ENCODE peak calls at places on chromosomes 5 and 9, in eight cellular contexts. J is NCI-H1436 treated with DMSO at 0.1 percent for 48 hours; C is GM23248; P is NAMALWA; S is HFFc6; V is NCI-H460; M is GM13977; T is naive thymus-derived CD4-positive, alpha-beta T cell. D is an unnamed sample.

GRCh38 chr5:150780816-150781221 is 2.3 kb downstream of the SMIM3 start:
- DNase-seq in J (no peak), C (peak), P (no peak), S (peak), V (no peak), M (no peak), T (no peak), D (no peak)

GRCh38 chr9:133855802-133856592 is 117.8 kb upstream of the SARDH start:
- DNase-seq in J (no peak), C (no peak), P (no peak), S (no peak), V (no peak), M (no peak), T (no peak), D (no peak)

GRCh38 chr5:129382921-129383672 is 77.0 kb upstream of the ADAMTS19 start:
- DNase-seq in J (no peak), C (no peak), P (no peak), S (no peak), V (no peak), M (no peak), T (no peak), D (no peak)

GRCh38 chr9:133935328-133936040 is 56.6 kb downstream of the VAV2 start:
- DNase-seq in J (no peak), C (no peak), P (no peak), S (no peak), V (no peak), M (no peak), T (no peak), D (no peak)

GRCh38 chr5:54701179-54701578 is 183.6 kb downstream of the SNX18 start:
- DNase-seq in J (no peak), C (peak), P (no peak), S (peak), V (no peak), M (no peak), T (no peak), D (no peak)

GRCh38 chr5:131109540-131110255 is 55.4 kb downstream of the HINT1 start:
- DNase-seq in J (no peak), C (peak), P (peak), S (peak), V (peak), M (peak), T (peak), D (peak)

GRCh38 chr5:59038169-59039002 is 455.5 kb downstream of the RAB3C start:
- DNase-seq in J (no peak), C (peak), P (no peak), S (no peak), V (peak), M (peak), T (peak), D (no peak)

GRCh38 chr5:131607418-131607817 is 27.6 kb downstream of the RAPGEF6 start:
- DNase-seq in J (no peak), C (no peak), P (no peak), S (no peak), V (no peak), M (no peak), T (no peak), D (no peak)

GRCh38 chr5:146467729-146468128 is 20.6 kb downstream of the TCERG1 start:
- DNase-seq in J (no peak), C (no peak), P (no peak), S (no peak), V (no peak), M (no peak), T (no peak), D (no peak)

GRCh38 chr9:133681658-133682306 is 45.6 kb downstream of the DBH start:
- DNase-seq in J (no peak), C (no peak), P (no peak), S (no peak), V (no peak), M (no peak), T (no peak), D (no peak)

GRCh38 chr5:97071993-97072392 is 70.4 kb downstream of the LIX1 start:
- DNase-seq in J (no peak), C (no peak), P (no peak), S (no peak), V (no peak), M (no peak), T (no peak), D (no peak)

GRCh38 chr9:27561697-27562096 is 11.6 kb downstream of the C9orf72 start:
- DNase-seq in J (no peak), C (no peak), P (no peak), S (no peak), V (no peak), M (no peak), T (no peak), D (no peak)

GRCh38 chr5:127925916-127926315 is 157.7 kb upstream of the SLC12A2 start:
- DNase-seq in J (no peak), C (peak), P (no peak), S (no peak), V (no peak), M (no peak), T (no peak), D (no peak)

GRCh38 chr5:2751592-2752021 is at the start of gene IRX2:
- DNase-seq in J (peak), C (peak), P (no peak), S (peak), V (peak), M (peak), T (no peak), D (no peak)

GRCh38 chr9:68619636-68620035 is 79.0 kb upstream of the TMEM252 start:
- DNase-seq in J (no peak), C (no peak), P (no peak), S (no peak), V (peak), M (no peak), T (no peak), D (no peak)

GRCh38 chr5:145244251-145244650 is 590.9 kb downstream of the PRELID2 start:
- DNase-seq in J (no peak), C (no peak), P (no peak), S (no peak), V (no peak), M (no peak), T (no peak), D (no peak)

GRCh38 chr5:76401801-76402250 is 1.3 kb upstream of the IQGAP2 start:
- DNase-seq in J (no peak), C (no peak), P (peak), S (no peak), V (no peak), M (peak), T (no peak), D (no peak)

GRCh38 chr5:15791859-15792258 is 291.9 kb downstream of the FBXL7 start:
- DNase-seq in J (no peak), C (peak), P (no peak), S (peak), V (no peak), M (no peak), T (no peak), D (no peak)

GRCh38 chr9:35687306-35687705 is 2.4 kb downstream of the TPM2 start:
- DNase-seq in J (no peak), C (no peak), P (no peak), S (no peak), V (no peak), M (no peak), T (no peak), D (no peak)

GRCh38 chr9:101449071-101449721 is 13.6 kb upstream of the ALDOB start:
- DNase-seq in J (peak), C (peak), P (peak), S (peak), V (peak), M (peak), T (peak), D (peak)

GRCh38 chr5:159511570-159511969 is 181.3 kb upstream of the IL12B start:
- DNase-seq in J (no peak), C (peak), P (no peak), S (peak), V (peak), M (no peak), T (no peak), D (no peak)

GRCh38 chr5:180599981-180600553 is 8.8 kb upstream of the SCGB3A1 start:
- DNase-seq in J (no peak), C (no peak), P (no peak), S (no peak), V (no peak), M (peak), T (no peak), D (no peak)

GRCh38 chr5:134462761-134463160 is 51.1 kb upstream of the CDKN2AIPNL start:
- DNase-seq in J (no peak), C (no peak), P (no peak), S (no peak), V (no peak), M (no peak), T (no peak), D (no peak)

GRCh38 chr5:19322716-19323485 is 665.1 kb downstream of the CDH18 start:
- DNase-seq in J (no peak), C (no peak), P (no peak), S (no peak), V (peak), M (no peak), T (no peak), D (no peak)

GRCh38 chr5:78706381-78706780 is 57.8 kb upstream of the LHFPL2 start:
- DNase-seq in J (no peak), C (no peak), P (no peak), S (no peak), V (no peak), M (no peak), T (no peak), D (no peak)

GRCh38 chr5:139760066-139761056 is 35.2 kb upstream of the PSD2 start:
- DNase-seq in J (no peak), C (peak), P (no peak), S (peak), V (no peak), M (no peak), T (no peak), D (no peak)

GRCh38 chr9:110389148-110389783 is 51.6 kb upstream of the TXNDC8 start:
- DNase-seq in J (no peak), C (no peak), P (no peak), S (no peak), V (no peak), M (no peak), T (no peak), D (no peak)

GRCh38 chr5:154486427-154486866 is 8.4 kb upstream of the HAND1 start:
- DNase-seq in J (peak), C (no peak), P (no peak), S (no peak), V (no peak), M (no peak), T (no peak), D (peak)